ENCODE peak calls at places on chromosomes 7 and 10, in six cellular contexts. One of them, this sample, is unnamed.

GRCh38 chr10:29329420-29329819 is 40.5 kb downstream of the LYZL1 start:
- DNase-seq in bronchial epithelial cell: no peak
- DNase-seq in GM10248: no peak
- DNase-seq in GM13977: no peak
- DNase-seq in endothelial cell: no peak
- DNase-seq in fibroblast of pulmonary artery: no peak
- DNase-seq in this sample: no peak

GRCh38 chr10:26503911-26504310 is 65.8 kb downstream of the APBB1IP start:
- DNase-seq in bronchial epithelial cell: no peak
- DNase-seq in GM10248: no peak
- DNase-seq in GM13977: no peak
- DNase-seq in endothelial cell: peak
- DNase-seq in fibroblast of pulmonary artery: no peak
- DNase-seq in this sample: peak

GRCh38 chr10:3538850-3539531 is 246.0 kb downstream of the KLF6 start:
- DNase-seq in bronchial epithelial cell: peak
- DNase-seq in GM10248: no peak
- DNase-seq in GM13977: no peak
- DNase-seq in endothelial cell: no peak
- DNase-seq in fibroblast of pulmonary artery: peak
- DNase-seq in this sample: peak

GRCh38 chr10:14074062-14074884 is 256.5 kb downstream of the FRMD4A start:
- DNase-seq in bronchial epithelial cell: peak
- DNase-seq in GM10248: no peak
- DNase-seq in GM13977: no peak
- DNase-seq in endothelial cell: no peak
- DNase-seq in fibroblast of pulmonary artery: peak
- DNase-seq in this sample: no peak

GRCh38 chr7:125661006-125661405 is 731.4 kb upstream of the POT1 start:
- DNase-seq in bronchial epithelial cell: peak
- DNase-seq in GM10248: no peak
- DNase-seq in GM13977: no peak
- DNase-seq in endothelial cell: no peak
- DNase-seq in fibroblast of pulmonary artery: no peak
- DNase-seq in this sample: no peak

GRCh38 chr10:98006266-98006665 is 24.2 kb downstream of the CRTAC1 start:
- DNase-seq in bronchial epithelial cell: no peak
- DNase-seq in GM10248: no peak
- DNase-seq in GM13977: no peak
- DNase-seq in endothelial cell: peak
- DNase-seq in fibroblast of pulmonary artery: no peak
- DNase-seq in this sample: peak

GRCh38 chr10:94622666-94623205 is 60.8 kb upstream of the CYP2C18 start:
- DNase-seq in bronchial epithelial cell: no peak
- DNase-seq in GM10248: no peak
- DNase-seq in GM13977: no peak
- DNase-seq in endothelial cell: no peak
- DNase-seq in fibroblast of pulmonary artery: no peak
- DNase-seq in this sample: no peak

GRCh38 chr10:22263106-22263505 is 45.3 kb upstream of the EBLN1 start:
- DNase-seq in bronchial epithelial cell: no peak
- DNase-seq in GM10248: no peak
- DNase-seq in GM13977: no peak
- DNase-seq in endothelial cell: no peak
- DNase-seq in fibroblast of pulmonary artery: no peak
- DNase-seq in this sample: no peak

GRCh38 chr10:66639351-66639750 is 286.5 kb upstream of the LRRTM3 start:
- DNase-seq in bronchial epithelial cell: no peak
- DNase-seq in GM10248: no peak
- DNase-seq in GM13977: no peak
- DNase-seq in endothelial cell: no peak
- DNase-seq in fibroblast of pulmonary artery: peak
- DNase-seq in this sample: no peak

GRCh38 chr10:13977861-13978843 is 352.6 kb downstream of the FRMD4A start:
- DNase-seq in bronchial epithelial cell: peak
- DNase-seq in GM10248: no peak
- DNase-seq in GM13977: no peak
- DNase-seq in endothelial cell: no peak
- DNase-seq in fibroblast of pulmonary artery: peak
- DNase-seq in this sample: no peak

GRCh38 chr7:151060416-151061234 is 1.2 kb downstream of the SLC4A2 start:
- DNase-seq in bronchial epithelial cell: no peak
- DNase-seq in GM10248: no peak
- DNase-seq in GM13977: no peak
- DNase-seq in endothelial cell: no peak
- DNase-seq in fibroblast of pulmonary artery: peak
- DNase-seq in this sample: peak

GRCh38 chr10:640673-641045 is 48.8 kb downstream of the DIP2C start:
- DNase-seq in bronchial epithelial cell: no peak
- DNase-seq in GM10248: no peak
- DNase-seq in GM13977: no peak
- DNase-seq in endothelial cell: no peak
- DNase-seq in fibroblast of pulmonary artery: no peak
- DNase-seq in this sample: no peak
- TF ChIP-seq CTCF in bronchial epithelial cell: no peak
- TF ChIP-seq CTCF in GM10248: no peak
- TF ChIP-seq CTCF in GM13977: no peak
- TF ChIP-seq CTCF in endothelial cell: no peak
- TF ChIP-seq CTCF in fibroblast of pulmonary artery: no peak
- TF ChIP-seq CTCF in this sample: no peak

GRCh38 chr7:44196450-44196872 is 4.3 kb upstream of the YKT6 start:
- DNase-seq in bronchial epithelial cell: peak
- DNase-seq in GM10248: peak
- DNase-seq in GM13977: peak
- DNase-seq in endothelial cell: peak
- DNase-seq in fibroblast of pulmonary artery: peak
- DNase-seq in this sample: peak
- TF ChIP-seq CTCF in bronchial epithelial cell: peak
- TF ChIP-seq CTCF in GM10248: peak
- TF ChIP-seq CTCF in GM13977: peak
- TF ChIP-seq CTCF in endothelial cell: peak
- TF ChIP-seq CTCF in fibroblast of pulmonary artery: peak
- TF ChIP-seq CTCF in this sample: peak

GRCh38 chr7:17302575-17303142 is 4.2 kb downstream of the AHR start:
- DNase-seq in bronchial epithelial cell: peak
- DNase-seq in GM10248: peak
- DNase-seq in GM13977: peak
- DNase-seq in endothelial cell: no peak
- DNase-seq in fibroblast of pulmonary artery: peak
- DNase-seq in this sample: no peak
- TF ChIP-seq CTCF in bronchial epithelial cell: peak
- TF ChIP-seq CTCF in GM10248: peak
- TF ChIP-seq CTCF in GM13977: peak
- TF ChIP-seq CTCF in endothelial cell: no peak
- TF ChIP-seq CTCF in fibroblast of pulmonary artery: no peak
- TF ChIP-seq CTCF in this sample: no peak

GRCh38 chr10:45000764-45001381 is at the start of gene ZNF22:
- DNase-seq in bronchial epithelial cell: no peak
- DNase-seq in GM10248: peak
- DNase-seq in GM13977: peak
- DNase-seq in endothelial cell: peak
- DNase-seq in fibroblast of pulmonary artery: peak
- DNase-seq in this sample: peak
- TF ChIP-seq CTCF in bronchial epithelial cell: peak
- TF ChIP-seq CTCF in GM10248: no peak
- TF ChIP-seq CTCF in GM13977: peak
- TF ChIP-seq CTCF in endothelial cell: no peak
- TF ChIP-seq CTCF in fibroblast of pulmonary artery: peak
- TF ChIP-seq CTCF in this sample: no peak

GRCh38 chr7:38178695-38179344 is 775 bp downstream of the STARD3NL start:
- DNase-seq in bronchial epithelial cell: peak
- DNase-seq in GM10248: peak
- DNase-seq in GM13977: peak
- DNase-seq in endothelial cell: no peak
- DNase-seq in fibroblast of pulmonary artery: peak
- DNase-seq in this sample: peak
- TF ChIP-seq CTCF in bronchial epithelial cell: no peak
- TF ChIP-seq CTCF in GM10248: no peak
- TF ChIP-seq CTCF in GM13977: no peak
- TF ChIP-seq CTCF in endothelial cell: no peak
- TF ChIP-seq CTCF in fibroblast of pulmonary artery: peak
- TF ChIP-seq CTCF in this sample: no peak